ENCODE peak calls at places on chromosomes 6 and 20, in five cellular contexts. H is B cell, F is omental fat pad, D is right atrium auricular region, X is nephron progenitor cell. W is an unnamed sample.
A peak's percentile ranks its signal among the peaks of the same experiment; 100 is the strongest.

GRCh38 chr6:4664117-4664626 is 112.0 kb upstream of the CDYL start:
- DNase-seq in H (no peak), F (no peak), D (peak; percentile 92), X (no peak), W (no peak)

GRCh38 chr20:38986663-38987062 is 24.5 kb downstream of the DHX35 start:
- DNase-seq in H (no peak), F (no peak), D (no peak), X (no peak), W (no peak)

GRCh38 chr6:54719633-54720032 is 126.9 kb upstream of the FAM83B start:
- DNase-seq in H (no peak), F (no peak), D (no peak), X (no peak), W (peak; percentile 45)

GRCh38 chr6:92495246-92495645 is 924.1 kb downstream of the EPHA7 start:
- DNase-seq in H (no peak), F (no peak), D (no peak), X (no peak), W (no peak)

GRCh38 chr20:956330-956951 is 40.3 kb upstream of the ANGPT4 start:
- DNase-seq in H (peak; percentile 76), F (peak; percentile 66), D (peak; percentile 74), X (peak; percentile 85), W (peak; percentile 75)

GRCh38 chr6:122042851-122043250 is 356.6 kb upstream of the HSF2 start:
- DNase-seq in H (no peak), F (no peak), D (no peak), X (peak; percentile 36), W (no peak)

GRCh38 chr20:50410343-50410742 is 99.8 kb upstream of the PTPN1 start:
- DNase-seq in H (no peak), F (no peak), D (no peak), X (no peak), W (no peak)

GRCh38 chr6:11575408-11576033 is 38.0 kb downstream of the TMEM170B start:
- DNase-seq in H (peak; percentile 66), F (no peak), D (peak; percentile 66), X (peak; percentile 53), W (peak; percentile 80)

GRCh38 chr6:64415936-64416335 is 780.3 kb downstream of the PHF3 start:
- DNase-seq in H (no peak), F (no peak), D (no peak), X (no peak), W (no peak)

GRCh38 chr20:10111144-10111771 is 76.5 kb downstream of the ANKEF1 start:
- DNase-seq in H (no peak), F (no peak), D (no peak), X (no peak), W (no peak)

GRCh38 chr6:35489995-35490791 is 6.7 kb downstream of the TEAD3 start:
- DNase-seq in H (no peak), F (no peak), D (peak; percentile 77), X (peak; percentile 80), W (peak; percentile 75)

GRCh38 chr6:158668707-158669103 is 18.9 kb downstream of the SYTL3 start:
- DNase-seq in H (no peak), F (no peak), D (peak; percentile 46), X (no peak), W (no peak)

GRCh38 chr20:24628985-24629384 is 159.6 kb downstream of the SYNDIG1 start:
- DNase-seq in H (no peak), F (no peak), D (peak; percentile 55), X (no peak), W (no peak)

GRCh38 chr20:52269327-52269726 is 77.7 kb upstream of the ZFP64 start:
- DNase-seq in H (no peak), F (no peak), D (no peak), X (no peak), W (peak; percentile 93)

GRCh38 chr20:3077618-3078134 is 6.3 kb downstream of the OXT start:
- DNase-seq in H (no peak), F (no peak), D (no peak), X (no peak), W (no peak)

GRCh38 chr20:6680441-6680840 is 87.0 kb upstream of the BMP2 start:
- DNase-seq in H (no peak), F (no peak), D (no peak), X (no peak), W (no peak)

GRCh38 chr20:41051426-41051825 is 22.8 kb downstream of the TOP1 start:
- DNase-seq in H (no peak), F (no peak), D (no peak), X (no peak), W (no peak)

GRCh38 chr6:46305833-46306232 is 135.1 kb upstream of the ENPP5 start:
- DNase-seq in H (no peak), F (no peak), D (no peak), X (no peak), W (no peak)

GRCh38 chr6:19070520-19070919 is 683.4 kb downstream of the RNF144B start:
- DNase-seq in H (no peak), F (no peak), D (no peak), X (no peak), W (peak; percentile 2)

GRCh38 chr20:38893485-38894090 is 32.6 kb upstream of the FAM83D start:
- DNase-seq in H (peak; percentile 74), F (peak; percentile 69), D (no peak), X (peak; percentile 87), W (peak; percentile 46)

DNA sequence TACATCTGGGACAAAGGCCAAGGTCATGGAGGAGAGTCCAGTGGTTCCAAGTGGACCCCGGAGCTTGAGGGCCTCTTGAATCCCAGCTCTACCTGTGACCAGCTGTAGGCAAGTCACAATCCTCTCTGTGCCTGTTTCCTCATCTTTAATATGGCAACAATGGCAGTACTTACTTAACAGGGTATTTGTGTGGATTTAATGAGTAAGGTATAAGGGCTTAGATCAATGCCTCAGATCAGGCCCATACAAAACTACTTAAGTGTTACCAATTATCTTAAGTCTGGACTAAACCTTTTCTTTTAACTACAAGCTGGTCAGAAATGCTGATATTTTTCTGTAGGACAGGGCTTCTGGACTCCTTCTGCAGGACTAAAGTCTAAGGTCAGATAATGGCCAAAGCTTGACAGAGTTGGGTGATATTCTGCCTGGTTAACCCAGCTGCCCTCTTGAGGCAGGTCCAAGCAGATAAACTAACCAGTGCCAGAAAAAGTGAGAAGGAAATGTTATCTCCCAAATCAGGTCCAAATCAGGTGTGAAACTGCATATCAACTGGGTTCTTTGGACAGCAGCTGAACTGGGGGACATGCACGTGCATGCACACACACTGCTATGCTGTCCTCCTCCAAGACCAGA is 2.2 kb downstream of the SULF2 start:
- DNase-seq in H (no peak), F (no peak), D (no peak), X (no peak), W (no peak)
- TF ChIP-seq CTCF in H (no peak), F (no peak), D (peak; percentile 13), X (no peak), W (no peak)

GRCh38 chr20:45791668-45792512 is at the start of the genes DNTTIP1 and WFDC3:
- DNase-seq in H (peak; percentile 89), F (peak; percentile 69), D (peak; percentile 93), X (peak; percentile 95), W (peak; percentile 94)
- TF ChIP-seq CTCF in H (no peak), F (no peak), D (no peak), X (no peak), W (no peak)

DNA sequence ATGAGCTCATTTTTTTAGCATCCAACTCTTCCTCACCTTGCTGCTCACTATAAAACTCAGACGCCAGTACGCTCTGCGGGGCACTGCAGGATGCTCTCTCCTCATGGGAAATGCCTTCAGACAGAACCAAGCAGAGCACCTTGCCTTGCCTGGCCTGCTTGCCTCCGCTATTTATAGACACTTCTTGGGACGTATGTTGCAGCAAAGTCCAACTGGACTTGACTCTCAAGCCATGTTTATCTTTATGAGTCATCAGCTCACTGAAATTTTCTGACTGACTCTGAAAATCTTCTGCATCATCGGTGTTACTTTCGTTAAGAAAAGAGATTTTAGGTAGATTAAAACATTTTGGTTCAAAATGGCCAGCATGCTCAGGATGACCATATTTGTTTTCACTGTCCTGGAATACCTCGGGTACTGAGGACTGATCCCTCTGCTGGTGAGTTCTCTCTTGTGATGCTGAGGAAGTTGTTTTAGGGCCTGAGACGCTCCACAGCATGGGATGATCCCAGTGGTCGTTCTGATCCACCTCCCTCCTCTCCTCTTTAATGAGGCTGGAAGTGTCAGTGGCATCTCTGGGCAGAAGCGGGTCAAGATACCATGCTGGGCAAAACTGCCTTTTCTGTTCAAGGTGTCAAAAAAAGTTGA is 204.5 kb downstream of the KIF16B start:
- DNase-seq in H (no peak), F (no peak), D (no peak), X (no peak), W (no peak)
- TF ChIP-seq CTCF in H (no peak), F (no peak), D (no peak), X (no peak), W (no peak)

GRCh38 chr6:137172734-137173431 is 561 bp downstream of the IL22RA2 start:
- DNase-seq in H (no peak), F (no peak), D (no peak), X (no peak), W (no peak)
- TF ChIP-seq CTCF in H (no peak), F (no peak), D (no peak), X (no peak), W (no peak)

DNA sequence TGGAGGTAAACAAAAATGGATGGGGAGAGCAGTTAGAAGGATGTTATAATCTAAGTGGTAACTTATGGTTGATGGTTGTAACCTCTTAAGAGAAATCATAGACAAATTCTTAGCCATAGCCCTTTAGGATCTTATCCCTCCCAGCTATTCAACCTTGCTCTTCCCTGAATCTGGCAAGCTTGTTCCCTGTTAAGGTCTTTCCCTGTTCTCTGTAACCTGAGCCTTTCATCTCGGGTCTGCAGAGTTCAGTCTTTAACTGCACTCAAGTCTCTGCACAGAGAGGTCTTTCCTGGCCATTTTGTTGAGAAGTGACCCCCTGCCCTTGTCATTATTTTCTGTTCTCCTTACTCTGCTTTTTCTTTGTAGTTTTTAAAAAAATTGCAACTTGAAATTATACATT is 18.2 kb downstream of the PEX7 start:
- DNase-seq in H (no peak), F (no peak), D (no peak), X (no peak), W (no peak)
- TF ChIP-seq CTCF in H (no peak), F (no peak), D (no peak), X (no peak), W (no peak)

GRCh38 chr20:4608861-4609260 is 112.8 kb upstream of the PRND start:
- DNase-seq in H (no peak), F (no peak), D (no peak), X (no peak), W (no peak)
- TF ChIP-seq CTCF in H (no peak), F (no peak), D (no peak), X (no peak), W (no peak)

DNA sequence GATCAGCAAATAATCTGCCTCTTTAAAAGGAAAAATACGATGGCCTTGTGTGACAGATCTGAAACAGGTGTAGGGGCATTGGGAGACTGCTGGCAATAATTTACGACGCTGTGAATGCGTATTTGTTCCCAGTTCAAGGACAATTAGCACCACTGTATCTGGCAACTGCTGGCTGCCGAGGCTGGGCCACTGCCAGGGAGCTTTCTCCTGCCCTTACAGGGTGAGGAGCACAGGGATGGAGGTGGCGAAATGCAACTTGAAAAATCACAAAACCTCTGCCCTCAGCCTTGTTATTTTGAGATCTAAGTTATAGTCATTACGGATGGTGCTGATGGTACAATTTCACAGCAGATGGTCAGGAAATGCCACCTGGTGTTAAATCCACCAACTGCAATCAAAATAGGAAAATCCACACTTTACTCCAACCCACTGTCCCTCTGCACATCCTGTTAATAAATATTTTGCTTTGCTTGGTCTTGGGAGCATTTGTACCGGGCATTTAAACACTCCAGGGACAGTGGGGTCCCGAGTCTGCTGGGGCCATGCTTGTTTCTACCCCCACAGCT is 6.4 kb downstream of the MYLK4 start:
- DNase-seq in H (no peak), F (no peak), D (no peak), X (no peak), W (peak; percentile 53)
- TF ChIP-seq CTCF in H (no peak), F (no peak), D (peak; percentile 48), X (no peak), W (peak; percentile 57)

W was measured in A673.